ENCODE peak calls at places on chromosomes 4 and X, in seven cellular contexts. T is activated naive CD4-positive, alpha-beta T cell; C is naive B cell; B is thoracic aorta; D is cardiac muscle cell; S is activated T-cell treated with anti-CD3 and anti-CD28 coated beads for 24 hours; H is NCI-H345. P is an unnamed sample.

GRCh38 chr4:6692806-6693205 is 872 bp upstream of the S100P start:
- DNase-seq in T (no peak), C (no peak), B (no peak), D (no peak), S (no peak), H (no peak), P (no peak)

GRCh38 chr4:5615496-5616075 is 92.8 kb downstream of the EVC2 start:
- DNase-seq in T (no peak), C (no peak), B (no peak), D (no peak), S (no peak), H (no peak), P (no peak)

GRCh38 chrX:83511208-83511607 is 3.1 kb downstream of the POU3F4 start:
- DNase-seq in T (no peak), C (no peak), B (no peak), D (peak), S (no peak), H (no peak), P (no peak)

GRCh38 chr4:181909368-181909767 is 333.8 kb upstream of the TENM3 start:
- DNase-seq in T (no peak), C (no peak), B (no peak), D (peak), S (no peak), H (no peak), P (no peak)

GRCh38 chr4:54497947-54498346 is 159.8 kb upstream of the KIT start:
- DNase-seq in T (no peak), C (no peak), B (no peak), D (no peak), S (no peak), H (no peak), P (no peak)

GRCh38 chr4:16794816-16795445 is 103.5 kb downstream of the LDB2 start:
- DNase-seq in T (no peak), C (no peak), B (no peak), D (peak), S (peak), H (no peak), P (peak)

GRCh38 chr4:2817701-2818350 is 24.9 kb downstream of the SH3BP2 start:
- DNase-seq in T (peak), C (no peak), B (no peak), D (peak), S (no peak), H (peak), P (no peak)

GRCh38 chr4:76377481-76377901 is 43.5 kb downstream of the CCDC158 start:
- DNase-seq in T (no peak), C (no peak), B (no peak), D (peak), S (no peak), H (no peak), P (no peak)

GRCh38 chr4:3710451-3711182 is 55.6 kb upstream of the ADRA2C start:
- DNase-seq in T (no peak), C (no peak), B (no peak), D (peak), S (no peak), H (no peak), P (no peak)

GRCh38 chrX:70421618-70422017 is 1.5 kb upstream of the GDPD2 start:
- DNase-seq in T (no peak), C (no peak), B (no peak), D (no peak), S (no peak), H (peak), P (no peak)

GRCh38 chr4:8740666-8741395 is 130.8 kb downstream of the HMX1 start:
- DNase-seq in T (no peak), C (no peak), B (no peak), D (no peak), S (no peak), H (no peak), P (peak)

GRCh38 chrX:10660171-10660570 is 39.8 kb upstream of the MID1 start:
- DNase-seq in T (no peak), C (no peak), B (no peak), D (no peak), S (no peak), H (no peak), P (no peak)

GRCh38 chrX:18702362-18703195 is 4.9 kb upstream of the PPEF1 start:
- DNase-seq in T (no peak), C (no peak), B (no peak), D (no peak), S (no peak), H (no peak), P (no peak)

GRCh38 chr4:155738548-155738947 is 20.3 kb upstream of the GUCY1B1 start:
- DNase-seq in T (no peak), C (no peak), B (no peak), D (no peak), S (no peak), H (no peak), P (no peak)

GRCh38 chr4:118340109-118340508 is 12.7 kb downstream of the PRSS12 start:
- DNase-seq in T (no peak), C (no peak), B (no peak), D (no peak), S (no peak), H (no peak), P (no peak)

GRCh38 chrX:109902665-109903064 is 100.2 kb upstream of the TMEM164 start:
- DNase-seq in T (no peak), C (no peak), B (no peak), D (no peak), S (no peak), H (no peak), P (no peak)

GRCh38 chr4:150176559-150176958 is 98.3 kb downstream of the DCLK2 start:
- DNase-seq in T (no peak), C (no peak), B (no peak), D (peak), S (no peak), H (no peak), P (no peak)

GRCh38 chr4:128519163-128519810 is 231.7 kb upstream of the PGRMC2 start:
- DNase-seq in T (no peak), C (no peak), B (no peak), D (no peak), S (no peak), H (no peak), P (peak)

GRCh38 chr4:153514001-153514526 is 47.9 kb downstream of the TMEM131L start:
- DNase-seq in T (no peak), C (no peak), B (no peak), D (no peak), S (no peak), H (no peak), P (no peak)

GRCh38 chr4:149999485-150000074 is 78.7 kb upstream of the DCLK2 start:
- DNase-seq in T (no peak), C (peak), B (no peak), D (peak), S (no peak), H (peak), P (no peak)

GRCh38 chr4:101126044-101126443 is 221.3 kb downstream of the PPP3CA start:
- DNase-seq in T (no peak), C (no peak), B (no peak), D (no peak), S (no peak), H (no peak), P (no peak)

GRCh38 chr4:61583696-61584095 is 383.6 kb downstream of the ADGRL3 start:
- DNase-seq in T (no peak), C (no peak), B (no peak), D (no peak), S (no peak), H (no peak), P (no peak)

P was measured in dorsolateral prefrontal cortex.